ENCODE peak calls at places on chromosome 18, in nine cellular contexts. P is T-helper 9 cell; Y is body of pancreas; W is lower leg skin; V is fibroblast of mammary gland; Q is cardiac septum; L is hippocampal formation; N is stimulated activated CD8-positive, alpha-beta memory T cell treated with anti-CD3 and anti-CD28 coated beads, Interleukin-2, amount 100 ng/mL, for 48 hours; Z is psoas muscle. A is an unnamed sample.

GRCh38 chr18:51196116-51196810 is 1.2 kb downstream of the MEX3C start:
- DNase-seq in P (peak; percentile 30), Y (peak; percentile 48), W (peak; percentile 50), V (peak; percentile 31), Q (no peak), L (peak; percentile 12), N (peak; percentile 32), Z (peak; percentile 58), A (peak; percentile 29)

GRCh38 chr18:70418551-70419311 is 129.9 kb downstream of the SOCS6 start:
- DNase-seq in P (no peak), Y (no peak), W (no peak), V (no peak), Q (no peak), L (no peak), N (no peak), Z (no peak), A (peak; percentile 16)

GRCh38 chr18:24118750-24119577 is 19.9 kb upstream of the CABYR start:
- DNase-seq in P (peak; percentile 76), Y (peak; percentile 85), W (peak; percentile 71), V (peak; percentile 78), Q (no peak), L (peak; percentile 19), N (peak; percentile 59), Z (peak; percentile 61), A (peak; percentile 20)

GRCh38 chr18:59744271-59744721 is 47.1 kb upstream of the CCBE1 start:
- DNase-seq in P (no peak), Y (no peak), W (no peak), V (peak; percentile 98), Q (no peak), L (no peak), N (no peak), Z (no peak), A (no peak)

GRCh38 chr18:76416935-76417334 is 78.1 kb downstream of the ZNF516 start:
- DNase-seq in P (no peak), Y (no peak), W (no peak), V (peak; percentile 81), Q (no peak), L (no peak), N (no peak), Z (no peak), A (no peak)

GRCh38 chr18:45871655-45872054 is 46.2 kb downstream of the SIGLEC15 start:
- DNase-seq in P (no peak), Y (no peak), W (no peak), V (peak; percentile 36), Q (no peak), L (no peak), N (no peak), Z (no peak), A (no peak)

GRCh38 chr18:67104700-67105284 is 411.7 kb downstream of the DSEL start:
- DNase-seq in P (peak; percentile 13), Y (peak; percentile 62), W (peak; percentile 62), V (peak; percentile 77), Q (no peak), L (peak; percentile 52), N (peak; percentile 5), Z (peak; percentile 37), A (no peak)

GRCh38 chr18:10017048-10017447 is 103.2 kb downstream of the VAPA start:
- DNase-seq in P (no peak), Y (no peak), W (no peak), V (peak; percentile 10), Q (no peak), L (no peak), N (no peak), Z (no peak), A (no peak)

GRCh38 chr18:31931886-31932240 is 11.1 kb downstream of the TRAPPC8 start:
- DNase-seq in P (no peak), Y (no peak), W (no peak), V (no peak), Q (no peak), L (no peak), N (no peak), Z (no peak), A (no peak)

GRCh38 chr18:70245941-70246537 is 40.6 kb upstream of the RTTN start:
- DNase-seq in P (no peak), Y (no peak), W (no peak), V (no peak), Q (no peak), L (no peak), N (no peak), Z (no peak), A (no peak)

GRCh38 chr18:6202861-6203260 is 211.8 kb downstream of the L3MBTL4 start:
- DNase-seq in P (no peak), Y (no peak), W (no peak), V (no peak), Q (no peak), L (no peak), N (no peak), Z (no peak), A (no peak)

GRCh38 chr18:80201739-80202138 is 45.6 kb downstream of the PARD6G start:
- DNase-seq in P (no peak), Y (no peak), W (peak; percentile 5), V (no peak), Q (no peak), L (no peak), N (no peak), Z (no peak), A (no peak)

GRCh38 chr18:7921938-7922587 is 354.9 kb downstream of the PTPRM start:
- DNase-seq in P (no peak), Y (peak; percentile 27), W (no peak), V (peak; percentile 82), Q (no peak), L (no peak), N (no peak), Z (no peak), A (no peak)

GRCh38 chr18:76620326-76620813 is 125.3 kb upstream of the ZNF516 start:
- DNase-seq in P (no peak), Y (peak; percentile 31), W (peak; percentile 60), V (peak; percentile 82), Q (peak; percentile 84), L (peak; percentile 34), N (peak; percentile 15), Z (peak; percentile 76), A (peak; percentile 50)

GRCh38 chr18:74241970-74242369 is 49.8 kb downstream of the CYB5A start:
- DNase-seq in P (no peak), Y (no peak), W (no peak), V (no peak), Q (no peak), L (no peak), N (no peak), Z (no peak), A (no peak)

GRCh38 chr18:61589724-61590065 is 256.5 kb downstream of the CDH20 start:
- DNase-seq in P (no peak), Y (no peak), W (no peak), V (peak; percentile 79), Q (no peak), L (no peak), N (no peak), Z (no peak), A (no peak)

GRCh38 chr18:13680612-13681011 is 45.7 kb downstream of the FAM210A start:
- DNase-seq in P (no peak), Y (no peak), W (no peak), V (peak; percentile 14), Q (no peak), L (no peak), N (no peak), Z (no peak), A (no peak)

GRCh38 chr18:9038277-9038871 is 64.1 kb upstream of the NDUFV2 start:
- DNase-seq in P (no peak), Y (no peak), W (no peak), V (no peak), Q (no peak), L (no peak), N (no peak), Z (no peak), A (no peak)

GRCh38 chr18:58247363-58247834 is 203.4 kb downstream of the NEDD4L start:
- DNase-seq in P (no peak), Y (peak; percentile 37), W (no peak), V (no peak), Q (no peak), L (peak; percentile 38), N (no peak), Z (no peak), A (no peak)

GRCh38 chr18:10402876-10403559 is 51.4 kb upstream of the APCDD1 start:
- DNase-seq in P (no peak), Y (no peak), W (no peak), V (no peak), Q (no peak), L (no peak), N (no peak), Z (no peak), A (no peak)

GRCh38 chr18:32879497-32879896 is 106.7 kb upstream of the KLHL14 start:
- DNase-seq in P (no peak), Y (no peak), W (no peak), V (no peak), Q (no peak), L (no peak), N (no peak), Z (no peak), A (no peak)

GRCh38 chr18:60732146-60732545 is 359.6 kb upstream of the MC4R start:
- DNase-seq in P (no peak), Y (no peak), W (no peak), V (no peak), Q (no peak), L (no peak), N (no peak), Z (no peak), A (no peak)

GRCh38 chr18:13433685-13434084 is 215.1 kb downstream of the LDLRAD4 start:
- DNase-seq in P (no peak), Y (no peak), W (no peak), V (no peak), Q (no peak), L (no peak), N (no peak), Z (no peak), A (no peak)